ENCODE peak calls at places on chromosomes 2 and 18, in four cellular contexts. One of them, this sample, is unnamed.

GRCh38 chr2:32427672-32428622 is 71.1 kb downstream of the BIRC6 start:
- DNase-seq in iris pigment epithelial cell: peak
- DNase-seq in stomach: no peak
- DNase-seq in choroid plexus epithelial cell: peak
- DNase-seq in this sample: peak

GRCh38 chr18:67574749-67575148 is 58.2 kb upstream of the DSEL start:
- DNase-seq in iris pigment epithelial cell: no peak
- DNase-seq in stomach: no peak
- DNase-seq in choroid plexus epithelial cell: no peak
- DNase-seq in this sample: peak

GRCh38 chr18:26252411-26252810 is 26.2 kb downstream of the TAF4B start:
- DNase-seq in choroid plexus epithelial cell: no peak
- DNase-seq in iris pigment epithelial cell: no peak
- DNase-seq in stomach: no peak
- DNase-seq in this sample: no peak

GRCh38 chr2:64298161-64298560 is 153.9 kb upstream of the PELI1 start:
- DNase-seq in iris pigment epithelial cell: no peak
- DNase-seq in stomach: no peak
- DNase-seq in choroid plexus epithelial cell: peak
- DNase-seq in this sample: no peak

GRCh38 chr2:154692927-154693326 is 5.6 kb upstream of the KCNJ3 start:
- DNase-seq in choroid plexus epithelial cell: no peak
- DNase-seq in stomach: no peak
- DNase-seq in iris pigment epithelial cell: no peak
- DNase-seq in this sample: no peak

GRCh38 chr2:128260239-128261138 is 58.2 kb downstream of the HS6ST1 start:
- DNase-seq in stomach: peak
- DNase-seq in iris pigment epithelial cell: peak
- DNase-seq in choroid plexus epithelial cell: peak
- DNase-seq in this sample: no peak

GRCh38 chr2:112623913-112624777 is 21.6 kb upstream of the SLC20A1 start:
- DNase-seq in choroid plexus epithelial cell: peak
- DNase-seq in iris pigment epithelial cell: peak
- DNase-seq in stomach: peak
- DNase-seq in this sample: no peak

GRCh38 chr2:197090713-197091367 is 164.3 kb upstream of the PGAP1 start:
- DNase-seq in choroid plexus epithelial cell: no peak
- DNase-seq in stomach: no peak
- DNase-seq in iris pigment epithelial cell: no peak
- DNase-seq in this sample: no peak

GRCh38 chr2:181948227-181948626 is 37.4 kb upstream of the PPP1R1C start:
- DNase-seq in stomach: no peak
- DNase-seq in iris pigment epithelial cell: no peak
- DNase-seq in choroid plexus epithelial cell: no peak
- DNase-seq in this sample: no peak

GRCh38 chr2:124602759-124603158 is 577.7 kb downstream of the CNTNAP5 start:
- DNase-seq in choroid plexus epithelial cell: no peak
- DNase-seq in iris pigment epithelial cell: no peak
- DNase-seq in stomach: no peak
- DNase-seq in this sample: no peak

GRCh38 chr18:49851624-49852023 is 38.3 kb upstream of the ACAA2 start:
- DNase-seq in choroid plexus epithelial cell: no peak
- DNase-seq in stomach: peak
- DNase-seq in iris pigment epithelial cell: no peak
- DNase-seq in this sample: no peak

GRCh38 chr2:126889501-126890135 is 9.1 kb upstream of the TEX51 start:
- DNase-seq in iris pigment epithelial cell: no peak
- DNase-seq in stomach: no peak
- DNase-seq in choroid plexus epithelial cell: no peak
- DNase-seq in this sample: no peak

GRCh38 chr2:177908182-177908581 is 164.4 kb downstream of the PDE11A start:
- DNase-seq in choroid plexus epithelial cell: no peak
- DNase-seq in stomach: no peak
- DNase-seq in iris pigment epithelial cell: no peak
- DNase-seq in this sample: no peak

GRCh38 chr2:241274127-241274526 is 41.3 kb downstream of the HDLBP start:
- DNase-seq in stomach: peak
- DNase-seq in iris pigment epithelial cell: peak
- DNase-seq in choroid plexus epithelial cell: no peak
- DNase-seq in this sample: no peak

GRCh38 chr2:105248316-105249070 is 7.0 kb downstream of the GPR45 start:
- DNase-seq in choroid plexus epithelial cell: no peak
- DNase-seq in stomach: no peak
- DNase-seq in iris pigment epithelial cell: no peak
- DNase-seq in this sample: no peak

GRCh38 chr2:109385506-109385905 is 228.3 kb downstream of the SEPTIN10 start:
- DNase-seq in choroid plexus epithelial cell: no peak
- DNase-seq in iris pigment epithelial cell: no peak
- DNase-seq in stomach: no peak
- DNase-seq in this sample: no peak

GRCh38 chr2:168607992-168608391 is 151.9 kb downstream of the CERS6 start:
- DNase-seq in stomach: no peak
- DNase-seq in choroid plexus epithelial cell: peak
- DNase-seq in iris pigment epithelial cell: peak
- DNase-seq in this sample: no peak

GRCh38 chr2:55585451-55586079 is 31.9 kb downstream of the PPP4R3B start:
- DNase-seq in iris pigment epithelial cell: peak
- DNase-seq in choroid plexus epithelial cell: peak
- DNase-seq in stomach: no peak
- DNase-seq in this sample: no peak

GRCh38 chr2:74902281-74902860 is 56.1 kb upstream of the POLE4 start:
- DNase-seq in choroid plexus epithelial cell: no peak
- DNase-seq in stomach: no peak
- DNase-seq in iris pigment epithelial cell: no peak
- DNase-seq in this sample: peak

GRCh38 chr2:80209458-80209857 is 95.1 kb downstream of the LRRTM1 start:
- DNase-seq in stomach: no peak
- DNase-seq in iris pigment epithelial cell: no peak
- DNase-seq in choroid plexus epithelial cell: no peak
- DNase-seq in this sample: no peak

GRCh38 chr2:99698896-99699295 is 209.1 kb upstream of the REV1 start:
- DNase-seq in choroid plexus epithelial cell: peak
- DNase-seq in stomach: no peak
- DNase-seq in iris pigment epithelial cell: peak
- DNase-seq in this sample: no peak

GRCh38 chr2:10271946-10272345 is 30.8 kb upstream of the HPCAL1 start:
- DNase-seq in choroid plexus epithelial cell: no peak
- DNase-seq in stomach: peak
- DNase-seq in iris pigment epithelial cell: no peak
- DNase-seq in this sample: no peak

GRCh38 chr2:33373986-33374385 is 102.5 kb upstream of the RASGRP3 start:
- DNase-seq in iris pigment epithelial cell: peak
- DNase-seq in stomach: no peak
- DNase-seq in choroid plexus epithelial cell: peak
- DNase-seq in this sample: no peak

GRCh38 chr18:34650121-34650545 is 60.0 kb upstream of the DTNA start:
- DNase-seq in iris pigment epithelial cell: peak
- DNase-seq in stomach: no peak
- DNase-seq in choroid plexus epithelial cell: peak
- DNase-seq in this sample: no peak

GRCh38 chr2:20650412-20650879 is 452 bp downstream of the HS1BP3 start:
- DNase-seq in stomach: no peak
- DNase-seq in choroid plexus epithelial cell: peak
- DNase-seq in iris pigment epithelial cell: peak
- DNase-seq in this sample: peak

GRCh38 chr2:109326306-109326705 is 197.3 kb downstream of the SH3RF3 start:
- DNase-seq in stomach: no peak
- DNase-seq in choroid plexus epithelial cell: no peak
- DNase-seq in iris pigment epithelial cell: no peak
- DNase-seq in this sample: no peak

GRCh38 chr2:237879058-237879430 is 19.6 kb downstream of the RAMP1 start:
- DNase-seq in choroid plexus epithelial cell: peak
- DNase-seq in stomach: no peak
- DNase-seq in iris pigment epithelial cell: peak
- DNase-seq in this sample: peak

GRCh38 chr2:215880970-215881369 is 132.4 kb downstream of the MREG start:
- DNase-seq in iris pigment epithelial cell: peak
- DNase-seq in choroid plexus epithelial cell: peak
- DNase-seq in stomach: no peak
- DNase-seq in this sample: no peak

GRCh38 chr2:230909841-230910545 is 15.0 kb downstream of the GPR55 start:
- DNase-seq in stomach: no peak
- DNase-seq in choroid plexus epithelial cell: no peak
- DNase-seq in iris pigment epithelial cell: no peak
- DNase-seq in this sample: no peak

GRCh38 chr2:23533014-23533730 is 148.2 kb downstream of the KLHL29 start:
- DNase-seq in stomach: no peak
- DNase-seq in iris pigment epithelial cell: no peak
- DNase-seq in choroid plexus epithelial cell: no peak
- DNase-seq in this sample: peak

GRCh38 chr2:240452471-240453256 is 17.2 kb downstream of the GPC1 start:
- DNase-seq in iris pigment epithelial cell: peak
- DNase-seq in choroid plexus epithelial cell: peak
- DNase-seq in stomach: peak
- DNase-seq in this sample: peak

GRCh38 chr2:217142649-217143266 is 282.9 kb upstream of the TNP1 start:
- DNase-seq in choroid plexus epithelial cell: peak
- DNase-seq in stomach: no peak
- DNase-seq in iris pigment epithelial cell: peak
- DNase-seq in this sample: peak

GRCh38 chr2:174593041-174593440 is 4.6 kb downstream of the WIPF1 start:
- DNase-seq in iris pigment epithelial cell: no peak
- DNase-seq in choroid plexus epithelial cell: no peak
- DNase-seq in stomach: no peak
- DNase-seq in this sample: no peak